ENCODE peak calls at places on chromosomes 3 and 15, in eight cellular contexts. X is right atrium auricular region, T is body of pancreas, V is dorsolateral prefrontal cortex, W is pancreas, H is stomach, I is PC-3, O is ovary. B is an unnamed sample.

GRCh38 chr3:174325834-174326705 is 533.1 kb upstream of the NAALADL2 start:
- DNase-seq in H (no peak), I (no peak), T (no peak), V (no peak), O (no peak), W (no peak), X (no peak), B (no peak)

GRCh38 chr3:139803294-139803693 is 125.5 kb upstream of the NMNAT3 start:
- DNase-seq in T (no peak), I (no peak), X (no peak), O (no peak), W (no peak), V (no peak), H (no peak), B (no peak)

GRCh38 chr15:36468746-36469145 is 110.7 kb upstream of the CDIN1 start:
- DNase-seq in X (no peak), I (no peak), W (no peak), T (no peak), V (no peak), H (no peak), O (no peak), B (no peak)

GRCh38 chr3:129383292-129383860 is 45.1 kb downstream of the EFCAB12 start:
- DNase-seq in O (peak), H (peak), W (peak), I (peak), X (peak), V (peak), T (peak), B (no peak)

GRCh38 chr15:72206677-72207000 is 9.1 kb upstream of the GRAMD2A start:
- DNase-seq in X (no peak), V (no peak), H (no peak), T (no peak), O (no peak), W (no peak), I (no peak), B (no peak)

GRCh38 chr3:88189361-88189810 is 39.6 kb downstream of the C3orf38 start:
- DNase-seq in X (no peak), V (no peak), W (no peak), H (no peak), T (no peak), O (no peak), I (no peak), B (no peak)

GRCh38 chr15:49096090-49096750 is 50.0 kb upstream of the SECISBP2L start:
- DNase-seq in I (no peak), H (no peak), T (peak), V (no peak), O (no peak), W (no peak), X (no peak), B (no peak)

GRCh38 chr3:13318626-13319470 is 101.3 kb downstream of the NUP210 start:
- DNase-seq in W (no peak), X (no peak), V (no peak), O (no peak), T (no peak), H (no peak), I (no peak), B (no peak)

GRCh38 chr3:111845996-111846395 is 13.1 kb upstream of the PHLDB2 start:
- DNase-seq in O (no peak), X (no peak), T (no peak), V (no peak), H (no peak), W (no peak), I (no peak), B (no peak)

GRCh38 chr3:11803977-11804903 is 42.4 kb downstream of the TAMM41 start:
- DNase-seq in X (no peak), W (peak), H (peak), I (peak), O (no peak), V (no peak), T (peak), B (no peak)

GRCh38 chr15:95018888-95019545 is 787.7 kb downstream of the MCTP2 start:
- DNase-seq in H (no peak), V (no peak), I (peak), X (no peak), W (no peak), T (no peak), O (no peak), B (no peak)

GRCh38 chr3:170815340-170815739 is 54.7 kb downstream of the RPL22L1 start:
- DNase-seq in O (no peak), V (no peak), W (peak), X (no peak), T (peak), H (peak), I (peak), B (no peak)

GRCh38 chr15:54580643-54581042 is 602.4 kb downstream of the UNC13C start:
- DNase-seq in T (no peak), V (no peak), H (no peak), I (peak), X (no peak), O (no peak), W (no peak), B (no peak)

GRCh38 chr3:2354702-2355101 is 256.0 kb downstream of the CNTN4 start:
- DNase-seq in W (no peak), O (no peak), T (no peak), H (no peak), V (no peak), I (peak), X (no peak), B (no peak)

GRCh38 chr3:141312359-141313090 is 55.8 kb upstream of the ZBTB38 start:
- DNase-seq in W (no peak), V (no peak), X (peak), H (no peak), I (no peak), T (no peak), O (no peak), B (no peak)

GRCh38 chr15:80250614-80251504 is 1.2 kb downstream of the CTXND1 start:
- DNase-seq in V (no peak), T (no peak), W (no peak), O (no peak), I (no peak), H (no peak), X (no peak), B (no peak)
- H3K4me3 ChIP-seq in V (peak), T (no peak), W (peak), O (no peak), I (no peak), H (peak), X (no peak), B (peak)

GRCh38 chr15:31333119-31333518 is 6.5 kb downstream of the KLF13 start:
- DNase-seq in X (no peak), I (no peak), V (no peak), H (no peak), T (peak), W (peak), O (no peak), B (no peak)
- H3K27ac ChIP-seq in X (peak), I (no peak), V (peak), H (peak), T (peak), W (peak), O (no peak), B (no peak)

GRCh38 chr15:100172356-100173024 is 169.3 kb downstream of the ADAMTS17 start:
- DNase-seq in V (no peak), H (no peak), X (no peak), O (no peak), T (no peak), W (no peak), I (no peak), B (no peak)
- H3K4me3 ChIP-seq in V (no peak), H (no peak), X (no peak), O (no peak), T (no peak), W (no peak), I (no peak), B (no peak)

DNA sequence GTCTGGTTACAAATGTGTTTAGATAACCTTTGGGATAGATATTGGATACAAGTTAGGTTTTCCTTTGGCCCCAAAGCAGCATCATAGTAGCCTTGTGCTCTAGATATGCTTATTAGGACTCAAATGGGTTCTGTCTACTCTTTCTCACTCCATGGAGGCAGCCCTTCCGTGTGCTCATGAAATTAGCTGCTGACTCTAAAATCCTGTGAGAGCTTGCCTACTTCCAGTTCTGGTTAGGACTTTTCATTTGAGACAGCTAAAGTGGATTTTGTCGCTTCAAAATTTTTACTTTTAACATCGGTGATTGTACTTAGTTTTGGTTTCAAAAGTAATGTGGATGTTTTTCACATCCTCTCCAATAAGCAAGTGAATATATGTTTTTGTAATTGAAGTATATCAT is 1.6 kb downstream of the CDV3 start:
- DNase-seq in O (no peak), H (no peak), X (no peak), T (no peak), V (no peak), W (no peak), I (no peak), B (no peak)
- H3K27ac ChIP-seq in O (peak), H (peak), X (peak), T (peak), V (peak), W (peak), I (peak), B (peak)

GRCh38 chr3:195175476-195176337 is 95.3 kb downstream of the XXYLT1 start:
- DNase-seq in W (no peak), H (no peak), V (no peak), I (no peak), T (no peak), X (no peak), O (no peak), B (no peak)
- H3K4me3 ChIP-seq in W (no peak), H (no peak), V (no peak), I (no peak), T (no peak), X (no peak), O (no peak), B (no peak)

GRCh38 chr15:53457479-53457878 is 302.0 kb downstream of the WDR72 start:
- DNase-seq in X (no peak), H (no peak), T (no peak), O (no peak), V (no peak), I (no peak), W (no peak), B (no peak)
- H3K27ac ChIP-seq in X (no peak), H (no peak), T (no peak), O (no peak), V (no peak), I (no peak), W (no peak), B (no peak)

GRCh38 chr15:92624401-92624991 is 31.1 kb downstream of the FAM174B start:
- DNase-seq in V (peak), T (peak), I (no peak), X (no peak), H (peak), W (peak), O (peak), B (no peak)
- H3K4me3 ChIP-seq in V (no peak), T (no peak), I (no peak), X (no peak), H (no peak), W (peak), O (no peak), B (peak)

GRCh38 chr3:182911782-182912111 is 68.6 kb downstream of the DCUN1D1 start:
- DNase-seq in X (no peak), O (no peak), I (no peak), T (no peak), V (no peak), W (no peak), H (no peak), B (no peak)

GRCh38 chr3:182910939-182911781 is 69.2 kb downstream of the DCUN1D1 start:
- DNase-seq in O (no peak), V (no peak), I (no peak), X (no peak), T (no peak), W (no peak), H (no peak), B (no peak)

GRCh38 chr3:182912476-182912875 is 67.9 kb downstream of the DCUN1D1 start:
- DNase-seq in V (no peak), O (no peak), I (no peak), H (no peak), T (no peak), X (no peak), W (no peak), B (no peak)

GRCh38 chr3:182914341-182914740 is 66.0 kb downstream of the DCUN1D1 start:
- DNase-seq in X (no peak), V (no peak), O (no peak), T (no peak), W (no peak), H (no peak), I (no peak), B (no peak)

GRCh38 chr3:182913889-182914288 is 66.4 kb downstream of the DCUN1D1 start:
- DNase-seq in I (peak), W (no peak), T (no peak), X (no peak), O (no peak), H (no peak), V (no peak), B (no peak)
- H3K27ac ChIP-seq in I (no peak), W (no peak), T (no peak), X (no peak), O (no peak), H (no peak), V (peak), B (no peak)

DNA sequence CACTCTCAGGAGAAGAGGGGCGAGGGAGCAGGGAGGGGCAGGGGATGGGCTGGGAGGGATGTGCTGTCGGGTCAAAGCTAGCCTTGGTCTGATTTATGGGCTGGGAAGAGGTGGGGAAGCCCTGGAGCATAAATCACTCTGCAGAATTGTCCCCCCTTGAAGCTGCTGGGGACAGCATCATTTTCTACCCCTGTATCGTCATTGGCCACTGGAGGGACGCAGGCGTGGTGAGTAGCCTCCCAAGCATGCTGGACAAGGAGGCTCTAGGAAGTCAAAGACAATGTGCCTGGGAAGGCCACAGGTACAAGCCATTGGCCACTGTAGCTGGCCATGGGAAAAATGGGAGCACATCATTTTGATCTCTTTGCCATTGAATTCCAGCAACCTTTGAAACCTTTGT is 175.5 kb upstream of the CTDSPL start:
- DNase-seq in O (no peak), X (no peak), V (no peak), W (no peak), T (no peak), I (no peak), H (no peak), B (no peak)
- H3K4me3 ChIP-seq in O (no peak), X (no peak), V (no peak), W (no peak), T (no peak), I (no peak), H (no peak), B (no peak)

DNA sequence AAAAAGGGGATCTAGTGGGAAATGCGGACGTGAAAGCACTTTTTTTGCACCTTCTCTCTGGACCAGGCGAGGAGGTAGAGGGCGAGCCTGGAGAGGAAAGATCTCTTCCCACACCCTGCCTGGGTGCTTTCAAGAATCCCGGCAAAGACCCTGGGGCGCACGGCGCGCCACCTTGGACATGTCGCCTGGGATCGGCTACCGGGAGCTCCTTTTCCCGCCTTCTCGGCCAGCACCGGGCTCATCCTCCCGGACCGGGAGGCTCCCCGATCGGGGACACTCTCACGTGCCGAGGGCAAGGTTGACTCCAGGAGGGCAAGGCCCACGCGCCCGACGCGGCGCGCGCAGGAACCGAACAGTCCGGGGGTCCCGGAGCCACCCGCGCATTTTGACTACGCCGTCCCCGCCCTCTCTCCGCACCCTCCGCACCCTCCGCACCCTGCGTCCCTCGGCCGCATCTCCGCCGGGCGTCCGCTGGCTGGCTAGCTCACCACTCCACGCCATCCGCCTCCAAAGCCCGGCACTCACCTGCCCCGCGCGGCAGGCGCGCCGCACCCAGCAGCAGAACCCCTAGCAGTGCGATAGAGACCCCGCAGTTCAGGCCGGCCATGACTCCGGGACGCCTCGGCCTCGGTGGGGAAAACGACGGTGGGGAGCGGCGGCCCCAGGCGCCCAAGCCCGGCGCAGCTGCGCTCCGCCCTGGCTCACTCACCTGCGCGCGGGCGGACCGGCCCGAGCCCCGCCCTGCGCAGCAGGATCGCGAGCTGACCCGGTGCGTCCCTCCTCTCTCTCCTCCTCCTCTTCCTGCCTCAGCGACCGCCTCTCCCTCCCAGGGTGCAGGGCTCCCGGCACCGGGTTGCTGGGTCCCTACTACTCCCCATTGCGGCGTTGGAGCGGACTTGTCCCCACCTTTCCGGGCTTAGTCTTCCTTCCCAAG is at the start of gene CDCP1:
- DNase-seq in X (no peak), H (peak), T (peak), V (no peak), O (no peak), I (peak), W (peak), B (no peak)
- H3K27ac ChIP-seq in X (no peak), H (peak), T (peak), V (no peak), O (no peak), I (peak), W (no peak), B (peak)